ENCODE peak calls at places on chromosomes 3 and 15, in five cellular contexts. One of them, this sample, is unnamed.
A peak's percentile ranks its signal among the peaks of the same experiment; 100 is the strongest.

GRCh38 chr3:126124148-126124868 is 40.4 kb upstream of the SLC41A3 start:
- DNase-seq in thoracic aorta: no peak
- DNase-seq in activated CD4-positive, alpha-beta T cell treated with anti-CD3 and anti-CD28 coated beads, Interleukin-2, amount 10 ng/mL, durations not matched to agents 7 days and 5 days: no peak
- DNase-seq in AG08395: no peak
- DNase-seq in stimulated activated CD4-positive, alpha-beta T cell treated with anti-CD3 and anti-CD28 coated beads, Interleukin-2, amount 100 ng/mL, for 48 hours: no peak
- DNase-seq in this sample: no peak

GRCh38 chr3:51819709-51820406 is 40.8 kb upstream of the IQCF6 start:
- DNase-seq in thoracic aorta: no peak
- DNase-seq in activated CD4-positive, alpha-beta T cell treated with anti-CD3 and anti-CD28 coated beads, Interleukin-2, amount 10 ng/mL, durations not matched to agents 7 days and 5 days: no peak
- DNase-seq in AG08395: no peak
- DNase-seq in stimulated activated CD4-positive, alpha-beta T cell treated with anti-CD3 and anti-CD28 coated beads, Interleukin-2, amount 100 ng/mL, for 48 hours: peak; percentile 20
- DNase-seq in this sample: no peak

GRCh38 chr3:79973917-79974595 is 206.3 kb upstream of the ROBO1 start:
- DNase-seq in thoracic aorta: no peak
- DNase-seq in activated CD4-positive, alpha-beta T cell treated with anti-CD3 and anti-CD28 coated beads, Interleukin-2, amount 10 ng/mL, durations not matched to agents 7 days and 5 days: no peak
- DNase-seq in AG08395: no peak
- DNase-seq in stimulated activated CD4-positive, alpha-beta T cell treated with anti-CD3 and anti-CD28 coated beads, Interleukin-2, amount 100 ng/mL, for 48 hours: no peak
- DNase-seq in this sample: no peak

GRCh38 chr15:74258456-74259323 is 22.6 kb downstream of the CCDC33 start:
- DNase-seq in thoracic aorta: no peak
- DNase-seq in activated CD4-positive, alpha-beta T cell treated with anti-CD3 and anti-CD28 coated beads, Interleukin-2, amount 10 ng/mL, durations not matched to agents 7 days and 5 days: no peak
- DNase-seq in AG08395: no peak
- DNase-seq in stimulated activated CD4-positive, alpha-beta T cell treated with anti-CD3 and anti-CD28 coated beads, Interleukin-2, amount 100 ng/mL, for 48 hours: no peak
- DNase-seq in this sample: no peak

GRCh38 chr15:31016446-31016915 is 25.1 kb upstream of the MTMR10 start:
- DNase-seq in thoracic aorta: no peak
- DNase-seq in activated CD4-positive, alpha-beta T cell treated with anti-CD3 and anti-CD28 coated beads, Interleukin-2, amount 10 ng/mL, durations not matched to agents 7 days and 5 days: no peak
- DNase-seq in AG08395: peak; percentile 31
- DNase-seq in stimulated activated CD4-positive, alpha-beta T cell treated with anti-CD3 and anti-CD28 coated beads, Interleukin-2, amount 100 ng/mL, for 48 hours: no peak
- DNase-seq in this sample: no peak

GRCh38 chr3:56322862-56323261 is 145.4 kb downstream of the ERC2 start:
- DNase-seq in thoracic aorta: no peak
- DNase-seq in activated CD4-positive, alpha-beta T cell treated with anti-CD3 and anti-CD28 coated beads, Interleukin-2, amount 10 ng/mL, durations not matched to agents 7 days and 5 days: no peak
- DNase-seq in AG08395: no peak
- DNase-seq in stimulated activated CD4-positive, alpha-beta T cell treated with anti-CD3 and anti-CD28 coated beads, Interleukin-2, amount 100 ng/mL, for 48 hours: no peak
- DNase-seq in this sample: no peak

GRCh38 chr15:60576515-60576914 is 97.6 kb upstream of the ICE2 start:
- DNase-seq in thoracic aorta: no peak
- DNase-seq in activated CD4-positive, alpha-beta T cell treated with anti-CD3 and anti-CD28 coated beads, Interleukin-2, amount 10 ng/mL, durations not matched to agents 7 days and 5 days: no peak
- DNase-seq in AG08395: no peak
- DNase-seq in stimulated activated CD4-positive, alpha-beta T cell treated with anti-CD3 and anti-CD28 coated beads, Interleukin-2, amount 100 ng/mL, for 48 hours: no peak
- DNase-seq in this sample: no peak

GRCh38 chr3:192130534-192131132 is 596.7 kb downstream of the FGF12 start:
- DNase-seq in thoracic aorta: no peak
- DNase-seq in activated CD4-positive, alpha-beta T cell treated with anti-CD3 and anti-CD28 coated beads, Interleukin-2, amount 10 ng/mL, durations not matched to agents 7 days and 5 days: peak; percentile 36
- DNase-seq in AG08395: no peak
- DNase-seq in stimulated activated CD4-positive, alpha-beta T cell treated with anti-CD3 and anti-CD28 coated beads, Interleukin-2, amount 100 ng/mL, for 48 hours: no peak
- DNase-seq in this sample: peak; percentile 81

GRCh38 chr3:49362579-49362978 is 4.4 kb upstream of the GPX1 start:
- DNase-seq in thoracic aorta: no peak
- DNase-seq in activated CD4-positive, alpha-beta T cell treated with anti-CD3 and anti-CD28 coated beads, Interleukin-2, amount 10 ng/mL, durations not matched to agents 7 days and 5 days: no peak
- DNase-seq in AG08395: peak; percentile 34
- DNase-seq in stimulated activated CD4-positive, alpha-beta T cell treated with anti-CD3 and anti-CD28 coated beads, Interleukin-2, amount 100 ng/mL, for 48 hours: no peak
- DNase-seq in this sample: no peak

GRCh38 chr3:184361932-184362667 is 590 bp downstream of the POLR2H start:
- DNase-seq in thoracic aorta: no peak
- DNase-seq in activated CD4-positive, alpha-beta T cell treated with anti-CD3 and anti-CD28 coated beads, Interleukin-2, amount 10 ng/mL, durations not matched to agents 7 days and 5 days: peak; percentile 41
- DNase-seq in AG08395: peak; percentile 42
- DNase-seq in stimulated activated CD4-positive, alpha-beta T cell treated with anti-CD3 and anti-CD28 coated beads, Interleukin-2, amount 100 ng/mL, for 48 hours: peak; percentile 44
- DNase-seq in this sample: no peak

GRCh38 chr15:42157981-42158765 is 1.7 kb upstream of the PLA2G4F start:
- DNase-seq in thoracic aorta: no peak
- DNase-seq in activated CD4-positive, alpha-beta T cell treated with anti-CD3 and anti-CD28 coated beads, Interleukin-2, amount 10 ng/mL, durations not matched to agents 7 days and 5 days: no peak
- DNase-seq in AG08395: peak; percentile 89
- DNase-seq in stimulated activated CD4-positive, alpha-beta T cell treated with anti-CD3 and anti-CD28 coated beads, Interleukin-2, amount 100 ng/mL, for 48 hours: no peak
- DNase-seq in this sample: peak; percentile 79

GRCh38 chr3:160395297-160395696 is 3.7 kb downstream of the IFT80 start:
- DNase-seq in thoracic aorta: no peak
- DNase-seq in activated CD4-positive, alpha-beta T cell treated with anti-CD3 and anti-CD28 coated beads, Interleukin-2, amount 10 ng/mL, durations not matched to agents 7 days and 5 days: no peak
- DNase-seq in AG08395: peak; percentile 68
- DNase-seq in stimulated activated CD4-positive, alpha-beta T cell treated with anti-CD3 and anti-CD28 coated beads, Interleukin-2, amount 100 ng/mL, for 48 hours: no peak
- DNase-seq in this sample: peak; percentile 72

GRCh38 chr3:185778069-185778468 is 46.8 kb downstream of the IGF2BP2 start:
- DNase-seq in thoracic aorta: no peak
- DNase-seq in activated CD4-positive, alpha-beta T cell treated with anti-CD3 and anti-CD28 coated beads, Interleukin-2, amount 10 ng/mL, durations not matched to agents 7 days and 5 days: no peak
- DNase-seq in AG08395: no peak
- DNase-seq in stimulated activated CD4-positive, alpha-beta T cell treated with anti-CD3 and anti-CD28 coated beads, Interleukin-2, amount 100 ng/mL, for 48 hours: no peak
- DNase-seq in this sample: no peak

GRCh38 chr15:47376190-47376589 is 341.1 kb upstream of the SEMA6D start:
- DNase-seq in thoracic aorta: no peak
- DNase-seq in activated CD4-positive, alpha-beta T cell treated with anti-CD3 and anti-CD28 coated beads, Interleukin-2, amount 10 ng/mL, durations not matched to agents 7 days and 5 days: no peak
- DNase-seq in AG08395: no peak
- DNase-seq in stimulated activated CD4-positive, alpha-beta T cell treated with anti-CD3 and anti-CD28 coated beads, Interleukin-2, amount 100 ng/mL, for 48 hours: no peak
- DNase-seq in this sample: no peak

GRCh38 chr15:99719096-99719541 is 14.1 kb downstream of the LYSMD4 start:
- DNase-seq in thoracic aorta: no peak
- DNase-seq in activated CD4-positive, alpha-beta T cell treated with anti-CD3 and anti-CD28 coated beads, Interleukin-2, amount 10 ng/mL, durations not matched to agents 7 days and 5 days: no peak
- DNase-seq in AG08395: peak; percentile 67
- DNase-seq in stimulated activated CD4-positive, alpha-beta T cell treated with anti-CD3 and anti-CD28 coated beads, Interleukin-2, amount 100 ng/mL, for 48 hours: no peak
- DNase-seq in this sample: no peak

GRCh38 chr15:25709437-25710159 is 153.5 kb downstream of the ATP10A start:
- DNase-seq in thoracic aorta: no peak
- DNase-seq in activated CD4-positive, alpha-beta T cell treated with anti-CD3 and anti-CD28 coated beads, Interleukin-2, amount 10 ng/mL, durations not matched to agents 7 days and 5 days: no peak
- DNase-seq in AG08395: no peak
- DNase-seq in stimulated activated CD4-positive, alpha-beta T cell treated with anti-CD3 and anti-CD28 coated beads, Interleukin-2, amount 100 ng/mL, for 48 hours: no peak
- DNase-seq in this sample: no peak

GRCh38 chr3:170477395-170477794 is 58.7 kb downstream of the CLDN11 start:
- DNase-seq in thoracic aorta: no peak
- DNase-seq in activated CD4-positive, alpha-beta T cell treated with anti-CD3 and anti-CD28 coated beads, Interleukin-2, amount 10 ng/mL, durations not matched to agents 7 days and 5 days: no peak
- DNase-seq in AG08395: no peak
- DNase-seq in stimulated activated CD4-positive, alpha-beta T cell treated with anti-CD3 and anti-CD28 coated beads, Interleukin-2, amount 100 ng/mL, for 48 hours: no peak
- DNase-seq in this sample: no peak

GRCh38 chr3:65928110-65928509 is 110.6 kb downstream of the MAGI1 start:
- DNase-seq in thoracic aorta: no peak
- DNase-seq in activated CD4-positive, alpha-beta T cell treated with anti-CD3 and anti-CD28 coated beads, Interleukin-2, amount 10 ng/mL, durations not matched to agents 7 days and 5 days: no peak
- DNase-seq in AG08395: no peak
- DNase-seq in stimulated activated CD4-positive, alpha-beta T cell treated with anti-CD3 and anti-CD28 coated beads, Interleukin-2, amount 100 ng/mL, for 48 hours: no peak
- DNase-seq in this sample: no peak

GRCh38 chr3:139520028-139520737 is 19.4 kb downstream of the RBP1 start:
- DNase-seq in thoracic aorta: no peak
- DNase-seq in activated CD4-positive, alpha-beta T cell treated with anti-CD3 and anti-CD28 coated beads, Interleukin-2, amount 10 ng/mL, durations not matched to agents 7 days and 5 days: no peak
- DNase-seq in AG08395: no peak
- DNase-seq in stimulated activated CD4-positive, alpha-beta T cell treated with anti-CD3 and anti-CD28 coated beads, Interleukin-2, amount 100 ng/mL, for 48 hours: no peak
- DNase-seq in this sample: no peak

GRCh38 chr3:172102123-172102882 is 62.9 kb downstream of the FNDC3B start:
- DNase-seq in thoracic aorta: no peak
- DNase-seq in activated CD4-positive, alpha-beta T cell treated with anti-CD3 and anti-CD28 coated beads, Interleukin-2, amount 10 ng/mL, durations not matched to agents 7 days and 5 days: peak; percentile 47
- DNase-seq in AG08395: no peak
- DNase-seq in stimulated activated CD4-positive, alpha-beta T cell treated with anti-CD3 and anti-CD28 coated beads, Interleukin-2, amount 100 ng/mL, for 48 hours: no peak
- DNase-seq in this sample: no peak

GRCh38 chr3:197501879-197502620 is 53.7 kb downstream of the BDH1 start:
- DNase-seq in thoracic aorta: no peak
- DNase-seq in activated CD4-positive, alpha-beta T cell treated with anti-CD3 and anti-CD28 coated beads, Interleukin-2, amount 10 ng/mL, durations not matched to agents 7 days and 5 days: peak; percentile 44
- DNase-seq in AG08395: peak; percentile 69
- DNase-seq in stimulated activated CD4-positive, alpha-beta T cell treated with anti-CD3 and anti-CD28 coated beads, Interleukin-2, amount 100 ng/mL, for 48 hours: peak; percentile 51
- DNase-seq in this sample: peak; percentile 74

GRCh38 chr15:100901296-100901695 is 17.9 kb upstream of the LRRK1 start:
- DNase-seq in thoracic aorta: no peak
- DNase-seq in activated CD4-positive, alpha-beta T cell treated with anti-CD3 and anti-CD28 coated beads, Interleukin-2, amount 10 ng/mL, durations not matched to agents 7 days and 5 days: no peak
- DNase-seq in AG08395: no peak
- DNase-seq in stimulated activated CD4-positive, alpha-beta T cell treated with anti-CD3 and anti-CD28 coated beads, Interleukin-2, amount 100 ng/mL, for 48 hours: no peak
- DNase-seq in this sample: no peak

GRCh38 chr15:60745469-60745971 is 266.6 kb upstream of the ICE2 start:
- DNase-seq in thoracic aorta: no peak
- DNase-seq in activated CD4-positive, alpha-beta T cell treated with anti-CD3 and anti-CD28 coated beads, Interleukin-2, amount 10 ng/mL, durations not matched to agents 7 days and 5 days: no peak
- DNase-seq in AG08395: peak; percentile 50
- DNase-seq in stimulated activated CD4-positive, alpha-beta T cell treated with anti-CD3 and anti-CD28 coated beads, Interleukin-2, amount 100 ng/mL, for 48 hours: no peak
- DNase-seq in this sample: no peak

GRCh38 chr3:42247576-42248027 is 18.4 kb downstream of the CCK start:
- DNase-seq in thoracic aorta: no peak
- DNase-seq in activated CD4-positive, alpha-beta T cell treated with anti-CD3 and anti-CD28 coated beads, Interleukin-2, amount 10 ng/mL, durations not matched to agents 7 days and 5 days: peak; percentile 72
- DNase-seq in AG08395: peak; percentile 74
- DNase-seq in stimulated activated CD4-positive, alpha-beta T cell treated with anti-CD3 and anti-CD28 coated beads, Interleukin-2, amount 100 ng/mL, for 48 hours: peak; percentile 56
- DNase-seq in this sample: peak; percentile 67

GRCh38 chr3:184648726-184649125 is 63.1 kb downstream of the MAGEF1 start:
- DNase-seq in thoracic aorta: no peak
- DNase-seq in activated CD4-positive, alpha-beta T cell treated with anti-CD3 and anti-CD28 coated beads, Interleukin-2, amount 10 ng/mL, durations not matched to agents 7 days and 5 days: no peak
- DNase-seq in AG08395: no peak
- DNase-seq in stimulated activated CD4-positive, alpha-beta T cell treated with anti-CD3 and anti-CD28 coated beads, Interleukin-2, amount 100 ng/mL, for 48 hours: no peak
- DNase-seq in this sample: no peak

GRCh38 chr3:75906555-75907112 is 121.3 kb upstream of the ZNF717 start:
- DNase-seq in thoracic aorta: no peak
- DNase-seq in activated CD4-positive, alpha-beta T cell treated with anti-CD3 and anti-CD28 coated beads, Interleukin-2, amount 10 ng/mL, durations not matched to agents 7 days and 5 days: no peak
- DNase-seq in AG08395: peak; percentile 3
- DNase-seq in stimulated activated CD4-positive, alpha-beta T cell treated with anti-CD3 and anti-CD28 coated beads, Interleukin-2, amount 100 ng/mL, for 48 hours: no peak
- DNase-seq in this sample: no peak

GRCh38 chr3:52220380-52221026 is 4.9 kb downstream of the TLR9 start:
- DNase-seq in thoracic aorta: peak; percentile 52
- DNase-seq in activated CD4-positive, alpha-beta T cell treated with anti-CD3 and anti-CD28 coated beads, Interleukin-2, amount 10 ng/mL, durations not matched to agents 7 days and 5 days: peak; percentile 91
- DNase-seq in AG08395: peak; percentile 87
- DNase-seq in stimulated activated CD4-positive, alpha-beta T cell treated with anti-CD3 and anti-CD28 coated beads, Interleukin-2, amount 100 ng/mL, for 48 hours: peak; percentile 97
- DNase-seq in this sample: peak; percentile 81

GRCh38 chr15:78012643-78013077 is 64.9 kb downstream of the TBC1D2B start:
- DNase-seq in thoracic aorta: no peak
- DNase-seq in activated CD4-positive, alpha-beta T cell treated with anti-CD3 and anti-CD28 coated beads, Interleukin-2, amount 10 ng/mL, durations not matched to agents 7 days and 5 days: no peak
- DNase-seq in AG08395: no peak
- DNase-seq in stimulated activated CD4-positive, alpha-beta T cell treated with anti-CD3 and anti-CD28 coated beads, Interleukin-2, amount 100 ng/mL, for 48 hours: no peak
- DNase-seq in this sample: no peak

GRCh38 chr3:23728651-23729117 is 77.1 kb upstream of the UBE2E1 start:
- DNase-seq in thoracic aorta: no peak
- DNase-seq in activated CD4-positive, alpha-beta T cell treated with anti-CD3 and anti-CD28 coated beads, Interleukin-2, amount 10 ng/mL, durations not matched to agents 7 days and 5 days: no peak
- DNase-seq in AG08395: no peak
- DNase-seq in stimulated activated CD4-positive, alpha-beta T cell treated with anti-CD3 and anti-CD28 coated beads, Interleukin-2, amount 100 ng/mL, for 48 hours: no peak
- DNase-seq in this sample: no peak